ENCODE peak calls at places on chromosomes 1 and 21, in six cellular contexts. U is esophagus squamous epithelium, S is upper lobe of left lung, X is iPS DF 6.9, F is testis, I is thyroid gland. C is an unnamed sample.

GRCh38 chr1:204454476-204454875 is 40.1 kb downstream of the PIK3C2B start:
- DNase-seq in U (no peak), S (no peak), X (no peak), F (no peak), I (no peak), C (no peak)

GRCh38 chr1:204673909-204674701 is 11.4 kb downstream of the LRRN2 start:
- DNase-seq in U (no peak), S (no peak), X (no peak), F (no peak), I (no peak), C (no peak)

GRCh38 chr1:115867216-115867615 is 26.3 kb upstream of the NHLH2 start:
- DNase-seq in U (no peak), S (no peak), X (no peak), F (no peak), I (no peak), C (no peak)

GRCh38 chr1:160637821-160638539 is 8.9 kb downstream of the SLAMF1 start:
- DNase-seq in U (no peak), S (no peak), X (no peak), F (no peak), I (no peak), C (peak; percentile 80)

GRCh38 chr1:85465791-85466134 is 804 bp upstream of the DDAH1 start:
- DNase-seq in U (no peak), S (no peak), X (no peak), F (peak; percentile 37), I (no peak), C (no peak)

GRCh38 chr1:29339176-29339575 is 102.9 kb downstream of the PTPRU start:
- DNase-seq in U (no peak), S (no peak), X (no peak), F (no peak), I (no peak), C (no peak)

GRCh38 chr1:211495584-211495983 is 3.6 kb upstream of the RD3 start:
- DNase-seq in U (no peak), S (no peak), X (no peak), F (no peak), I (no peak), C (no peak)

GRCh38 chr1:47440849-47441170 is 3.0 kb downstream of the FOXD2 start:
- DNase-seq in U (no peak), S (no peak), X (no peak), F (no peak), I (no peak), C (no peak)

GRCh38 chr1:32014199-32014936 is 700 bp downstream of the KHDRBS1 start:
- DNase-seq in U (no peak), S (peak; percentile 59), X (no peak), F (peak; percentile 68), I (peak; percentile 51), C (peak; percentile 21)

GRCh38 chr1:29802181-29803068 is 566.1 kb downstream of the PTPRU start:
- DNase-seq in U (no peak), S (peak; percentile 4), X (no peak), F (no peak), I (no peak), C (no peak)

GRCh38 chr1:178310685-178311105 is 186.1 kb downstream of the CLEC20A start:
- DNase-seq in U (no peak), S (peak; percentile 37), X (peak; percentile 29), F (no peak), I (no peak), C (peak; percentile 13)

GRCh38 chr21:39022901-39023693 is 160.2 kb downstream of the PSMG1 start:
- DNase-seq in U (no peak), S (peak; percentile 69), X (no peak), F (peak; percentile 74), I (peak; percentile 98), C (no peak)

GRCh38 chr1:33640114-33640660 is 167.7 kb downstream of the ZSCAN20 start:
- DNase-seq in U (no peak), S (no peak), X (no peak), F (no peak), I (no peak), C (no peak)

GRCh38 chr1:45359882-45360513 is 19.8 kb upstream of the MUTYH start:
- DNase-seq in U (no peak), S (peak; percentile 57), X (no peak), F (peak; percentile 82), I (peak; percentile 77), C (peak; percentile 28)

GRCh38 chr1:23216771-23217420 is 406 bp downstream of the HTR1D start:
- DNase-seq in U (no peak), S (no peak), X (no peak), F (no peak), I (peak; percentile 17), C (peak; percentile 28)

GRCh38 chr1:221998186-221998612 is 256.3 kb upstream of the DUSP10 start:
- DNase-seq in U (no peak), S (no peak), X (no peak), F (no peak), I (no peak), C (no peak)

GRCh38 chr1:39238476-39238875 is 34.0 kb downstream of the MACF1 start:
- DNase-seq in U (no peak), S (no peak), X (no peak), F (no peak), I (no peak), C (no peak)

GRCh38 chr1:14136881-14137280 is 436.9 kb downstream of the PRDM2 start:
- DNase-seq in U (no peak), S (no peak), X (no peak), F (no peak), I (no peak), C (no peak)

GRCh38 chr1:230701895-230702768 is 11.8 kb downstream of the AGT start:
- DNase-seq in U (no peak), S (no peak), X (no peak), F (no peak), I (no peak), C (no peak)

GRCh38 chr1:224392411-224393249 is 36.0 kb downstream of the CNIH4 start:
- DNase-seq in U (no peak), S (no peak), X (no peak), F (no peak), I (no peak), C (no peak)

GRCh38 chr1:2832506-2833453 is 31.3 kb upstream of the TTC34 start:
- DNase-seq in U (no peak), S (no peak), X (no peak), F (no peak), I (no peak), C (no peak)

GRCh38 chr1:2831596-2832212 is 30.2 kb upstream of the TTC34 start:
- DNase-seq in U (no peak), S (no peak), X (no peak), F (no peak), I (no peak), C (no peak)

GRCh38 chr1:2828586-2829250 is 27.2 kb upstream of the TTC34 start:
- DNase-seq in U (no peak), S (no peak), X (no peak), F (no peak), I (no peak), C (no peak)

GRCh38 chr1:2829846-2830615 is 28.5 kb upstream of the TTC34 start:
- DNase-seq in U (no peak), S (no peak), X (no peak), F (no peak), I (no peak), C (no peak)

DNA sequence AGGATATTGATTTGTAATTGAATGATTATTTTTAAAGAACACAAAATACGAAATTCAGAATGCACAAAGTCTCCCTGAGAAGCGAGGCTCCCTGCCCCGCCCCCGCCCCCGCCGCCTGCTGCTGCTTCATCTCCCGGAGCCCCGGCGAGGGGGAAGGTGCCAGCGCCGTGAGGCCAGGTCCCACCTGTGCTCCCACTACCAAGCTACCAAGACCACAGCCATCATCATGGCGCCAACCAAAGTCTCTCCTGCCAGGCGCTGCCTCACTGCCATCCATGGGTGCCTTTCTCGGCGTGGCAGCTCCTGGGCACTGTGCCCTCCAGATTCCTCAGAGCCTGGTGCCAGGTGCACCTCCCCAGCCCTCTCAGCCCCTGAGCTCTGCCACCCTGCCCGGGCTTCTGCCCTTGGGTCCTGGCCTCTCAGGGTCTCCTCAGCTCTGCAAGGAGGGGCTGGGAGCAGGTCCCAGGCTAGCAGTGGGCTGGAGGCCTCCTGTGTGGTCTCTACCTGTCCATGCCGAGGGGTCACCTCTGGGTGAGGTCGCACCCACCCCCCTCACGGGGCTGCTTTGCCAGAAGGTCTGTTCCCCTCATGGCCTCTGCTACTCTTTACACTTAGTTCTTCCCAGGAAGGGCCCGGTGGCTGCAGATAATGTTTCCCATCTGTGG is 29.4 kb upstream of the TTC34 start:
- DNase-seq in U (no peak), S (no peak), X (no peak), F (no peak), I (no peak), C (no peak)
- H3K9me3 ChIP-seq in U (peaks cover 11% of the 10 kb centered on the region), S (no peaks in the 10 kb centered on the region), X (peaks cover 58% of the 10 kb centered on the region), F (no peaks in the 10 kb centered on the region), I (no peaks in the 10 kb centered on the region), C (no peaks in the 10 kb centered on the region)

GRCh38 chr1:109397451-109398342 is at the start of gene SORT1:
- DNase-seq in U (no peak), S (peak; percentile 92), X (peak; percentile 93), F (peak; percentile 97), I (peak; percentile 87), C (peak; percentile 40)

GRCh38 chr1:109396513-109396839 is 1.2 kb downstream of the SORT1 start:
- DNase-seq in U (no peak), S (peak; percentile 22), X (no peak), F (peak; percentile 33), I (no peak), C (no peak)

GRCh38 chr1:109395602-109396512 is 1.9 kb downstream of the SORT1 start:
- DNase-seq in U (no peak), S (no peak), X (no peak), F (no peak), I (no peak), C (no peak)

GRCh38 chr1:109398343-109399225 is 866 bp upstream of the SORT1 start:
- DNase-seq in U (no peak), S (no peak), X (no peak), F (no peak), I (no peak), C (no peak)

GRCh38 chr1:109396971-109397370 is 747 bp downstream of the SORT1 start:
- DNase-seq in U (no peak), S (peak; percentile 55), X (no peak), F (peak; percentile 46), I (peak; percentile 48), C (peak; percentile 15)
- H3K4me1 ChIP-seq in U (no peaks in the 10 kb centered on the region), S (peaks cover 58% of the 10 kb centered on the region), X (peaks cover 1% of the 10 kb centered on the region), F (peaks cover 46% of the 10 kb centered on the region), I (peaks cover 39% of the 10 kb centered on the region), C (no peaks in the 10 kb centered on the region)

GRCh38 chr1:164343189-164343588 is 215.8 kb upstream of the PBX1 start:
- DNase-seq in U (no peak), S (no peak), X (no peak), F (no peak), I (no peak), C (no peak)

DNA sequence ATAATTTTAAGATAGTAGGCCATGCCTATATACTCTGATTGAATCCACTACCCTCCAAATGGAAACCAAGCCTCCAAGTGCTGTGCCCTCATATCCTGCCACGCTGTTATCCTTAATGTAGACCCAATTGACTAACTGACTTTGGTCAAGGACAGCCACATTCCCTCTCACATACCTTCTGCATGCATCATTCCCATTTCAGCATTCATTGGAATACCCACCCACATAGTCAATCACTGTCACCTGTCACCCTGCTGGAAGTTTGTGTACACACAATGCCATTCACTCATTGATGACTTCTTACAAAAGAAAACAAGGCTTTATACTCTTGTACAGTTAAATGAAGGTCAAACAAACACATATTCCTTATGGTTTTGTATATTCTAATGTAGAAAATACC is 221.1 kb upstream of the PBX1 start:
- DNase-seq in U (no peak), S (no peak), X (no peak), F (no peak), I (no peak), C (no peak)
- H3K9me3 ChIP-seq in U (no peaks in the 10 kb centered on the region), S (no peaks in the 10 kb centered on the region), X (no peaks in the 10 kb centered on the region), F (no peaks in the 10 kb centered on the region), I (no peaks in the 10 kb centered on the region), C (no peaks in the 10 kb centered on the region)

GRCh38 chr1:21937372-21938121 is 437 bp upstream of the HSPG2 start:
- DNase-seq in U (no peak), S (peak; percentile 86), X (no peak), F (peak; percentile 86), I (peak; percentile 86), C (peak; percentile 79)
- H3K4me1 ChIP-seq in U (peaks cover 44% of the 10 kb centered on the region), S (peaks cover 56% of the 10 kb centered on the region), X (peaks cover 16% of the 10 kb centered on the region), F (peaks cover 34% of the 10 kb centered on the region), I (peaks cover 53% of the 10 kb centered on the region), C (peaks cover 25% of the 10 kb centered on the region)

C was measured in naive thymus-derived CD4-positive, alpha-beta T cell.